ENCODE peak calls at places on chromosomes 11 and 22, in eight cellular contexts. I is HCT116, Y is GM23338, B is SK-N-SH, Q is HL-60, F is HepG2, C is K562, E is GM12878. K is an unnamed sample.

GRCh38 chr11:843086-843704 is 543 bp downstream of the TSPAN4 start:
- DNase-seq in Y (no peak), B (peak), C (no peak), F (no peak), I (no peak), Q (no peak), E (no peak), K (no peak)

GRCh38 chr11:7595016-7595869 is 78.1 kb downstream of the CYB5R2 start:
- DNase-seq in I (no peak), C (no peak), F (no peak), B (no peak), Q (no peak), E (no peak), Y (peak), K (no peak)

GRCh38 chr22:22076361-22076760 is 93.8 kb upstream of the TOP3B start:
- DNase-seq in B (peak), I (no peak), E (no peak), C (no peak), F (no peak), Q (no peak), Y (no peak), K (no peak)

GRCh38 chr11:73185680-73186293 is 32.3 kb upstream of the P2RY2 start:
- DNase-seq in I (no peak), B (no peak), C (no peak), Q (peak), Y (no peak), E (no peak), F (no peak), K (no peak)

GRCh38 chr22:48700566-48701295 is 1126.9 kb downstream of the BRD1 start:
- DNase-seq in I (no peak), F (peak), E (no peak), Q (no peak), B (no peak), C (no peak), Y (no peak), K (no peak)

GRCh38 chr11:60378359-60378758 is at the start of gene MS4A7:
- DNase-seq in E (peak), Q (peak), Y (no peak), F (no peak), B (no peak), I (no peak), C (no peak), K (no peak)

GRCh38 chr11:128667873-128668272 is 26.0 kb upstream of the FLI1 start:
- DNase-seq in Y (no peak), I (no peak), Q (no peak), B (no peak), C (no peak), F (no peak), E (no peak), K (no peak)

GRCh38 chr22:21032037-21032842 is at the start of gene SLC7A4:
- DNase-seq in E (no peak), F (no peak), C (no peak), I (no peak), B (peak), Y (peak), Q (no peak), K (no peak)

GRCh38 chr22:23263651-23264555 is 83.6 kb downstream of the BCR start:
- DNase-seq in E (no peak), Y (no peak), B (no peak), Q (peak), I (no peak), C (peak), F (no peak), K (no peak)

GRCh38 chr22:44664149-44664548 is 37.9 kb upstream of the PRR5 start:
- DNase-seq in B (peak), I (no peak), F (no peak), E (no peak), C (no peak), Y (no peak), Q (peak), K (no peak)

GRCh38 chr11:19919050-19919561 is 206.5 kb downstream of the NAV2 start:
- DNase-seq in Y (no peak), B (no peak), Q (no peak), F (no peak), I (no peak), E (no peak), C (no peak), K (peak)

GRCh38 chr11:75633409-75634011 is 35.3 kb downstream of the MAP6 start:
- DNase-seq in Q (no peak), E (no peak), Y (peak), C (no peak), I (no peak), F (no peak), B (no peak), K (no peak)

GRCh38 chr11:75632450-75632849 is 36.4 kb downstream of the MAP6 start:
- DNase-seq in F (no peak), I (no peak), C (no peak), Q (no peak), B (no peak), Y (no peak), E (no peak), K (no peak)

GRCh38 chr11:75632962-75633361 is 35.9 kb downstream of the MAP6 start:
- DNase-seq in E (no peak), Y (no peak), B (no peak), I (no peak), F (no peak), Q (no peak), C (no peak), K (no peak)

GRCh38 chr11:75637998-75638397 is 30.8 kb downstream of the MAP6 start:
- DNase-seq in B (no peak), C (no peak), E (no peak), F (no peak), Q (no peak), Y (no peak), I (no peak), K (no peak)

GRCh38 chr11:75635009-75635909 is 33.6 kb downstream of the MAP6 start:
- DNase-seq in Y (peak), Q (no peak), I (no peak), F (no peak), E (no peak), B (no peak), C (no peak), K (no peak)
- TF ChIP-seq REST in Y (no peak), Q (no peak), I (no peak), F (no peak), E (no peak), B (no peak), C (no peak), K (no peak)

GRCh38 chr11:10693509-10694071 is at the start of gene IRAG1:
- DNase-seq in I (no peak), Q (no peak), Y (peak), C (no peak), E (no peak), F (no peak), B (peak), K (no peak)
- TF ChIP-seq POLR2AphosphoS5 in I (no peak), Q (no peak), Y (no peak), C (no peak), E (no peak), F (no peak), B (no peak), K (no peak)

DNA sequence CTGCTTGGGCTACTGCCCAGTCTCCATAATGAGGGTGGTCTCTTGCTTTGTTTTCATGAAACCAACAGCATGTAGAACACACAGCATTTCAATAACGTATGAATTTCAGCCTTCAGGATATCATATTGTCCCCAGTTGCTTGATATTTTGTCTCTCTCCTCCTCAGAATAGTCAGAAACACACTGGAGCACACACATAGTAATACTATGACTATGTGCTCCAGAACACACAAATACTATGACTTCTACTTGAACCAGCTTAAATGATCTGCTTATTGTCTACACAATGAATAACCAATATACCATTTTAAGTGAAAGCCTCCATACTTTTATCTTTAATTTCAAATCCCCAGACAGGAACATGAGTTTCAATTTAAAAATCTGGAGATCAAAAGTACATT is 284.9 kb downstream of the TTC28 start:
- DNase-seq in F (no peak), B (no peak), I (no peak), Q (no peak), C (no peak), Y (no peak), E (no peak), K (no peak)
- H3K27ac ChIP-seq in F (no peak), B (no peak), I (no peak), Q (no peak), C (no peak), Y (no peak), E (no peak), K (no peak)

GRCh38 chr11:134157451-134157850 is 66.3 kb downstream of the NCAPD3 start:
- DNase-seq in C (no peak), Y (no peak), I (no peak), B (no peak), F (no peak), E (no peak), Q (no peak), K (no peak)
- TF ChIP-seq REST in C (no peak), Y (no peak), I (no peak), B (no peak), F (no peak), E (no peak), Q (no peak), K (no peak)

GRCh38 chr11:124801636-124802312 is 1.6 kb upstream of the MSANTD2 start:
- DNase-seq in I (no peak), B (no peak), F (no peak), E (no peak), C (no peak), Y (no peak), Q (no peak), K (no peak)

GRCh38 chr11:124801014-124801413 is 808 bp upstream of the MSANTD2 start:
- DNase-seq in E (no peak), B (peak), I (no peak), C (no peak), F (no peak), Y (no peak), Q (no peak), K (no peak)

GRCh38 chr11:124800226-124800929 is at the start of gene MSANTD2:
- DNase-seq in B (peak), C (peak), Y (peak), I (peak), F (peak), E (no peak), Q (peak), K (peak)

GRCh38 chr11:124798991-124799383 is 1.2 kb downstream of the MSANTD2 start:
- DNase-seq in C (no peak), Y (peak), Q (no peak), E (no peak), I (no peak), B (peak), F (no peak), K (no peak)

DNA sequence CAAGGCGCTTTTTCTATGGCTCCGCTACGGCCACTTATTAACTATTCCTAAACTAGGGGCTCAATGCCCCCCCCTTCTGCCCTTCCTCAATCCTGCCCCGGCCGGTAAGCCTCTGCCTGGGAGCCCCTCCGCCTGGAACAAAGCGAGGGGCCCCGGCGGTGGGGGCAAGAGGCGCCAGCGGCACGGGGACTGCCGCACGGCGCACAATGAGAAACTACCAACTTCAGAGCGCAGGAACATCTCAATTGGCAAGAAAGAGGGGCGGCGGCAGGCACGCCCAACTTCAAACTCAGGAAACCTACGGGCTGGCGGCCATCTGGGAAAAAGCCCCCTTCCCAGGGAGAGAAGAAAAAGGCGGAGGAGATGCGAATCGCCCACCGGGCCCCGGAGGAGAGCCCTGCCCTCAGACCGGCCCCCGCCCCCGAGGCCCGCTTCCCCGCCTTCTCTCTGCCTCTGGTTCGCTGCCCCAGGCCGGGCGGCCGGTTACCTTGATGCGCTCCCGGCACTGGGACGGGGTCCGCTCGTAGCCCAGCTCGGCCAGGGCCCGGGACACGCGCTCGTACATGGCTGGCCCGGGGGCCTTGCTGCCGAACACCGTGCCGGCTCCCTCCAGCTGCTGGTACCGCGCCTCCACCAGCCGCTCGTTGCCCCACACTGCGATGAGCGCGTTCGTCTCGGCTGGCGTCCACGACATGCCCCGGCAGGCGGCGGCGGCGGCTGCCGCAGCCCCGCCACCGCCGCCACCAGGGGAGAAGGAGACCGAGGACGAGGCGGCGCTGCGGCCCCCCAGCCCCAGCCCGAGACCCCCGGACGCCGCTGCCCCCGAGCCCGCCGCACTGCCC is 601 bp downstream of the MSANTD2 start:
- DNase-seq in E (no peak), C (peak), Y (peak), F (no peak), I (no peak), Q (peak), B (peak), K (no peak)
- TF ChIP-seq POLR2AphosphoS5 in E (no peak), C (no peak), Y (no peak), F (no peak), I (no peak), Q (no peak), B (no peak), K (no peak)

GRCh38 chr11:103888541-103888951 is 147.9 kb upstream of the DDI1 start:
- DNase-seq in Q (no peak), Y (no peak), E (no peak), B (no peak), F (no peak), C (no peak), I (no peak), K (no peak)
- H3K27ac ChIP-seq in Q (no peak), Y (no peak), E (no peak), B (no peak), F (no peak), C (no peak), I (no peak), K (no peak)

GRCh38 chr11:44327730-44328691 is 18.1 kb upstream of the ALX4 start:
- DNase-seq in C (no peak), Q (no peak), F (no peak), I (no peak), E (no peak), B (no peak), Y (no peak), K (no peak)
- TF ChIP-seq REST in C (no peak), Q (no peak), F (no peak), I (no peak), E (no peak), B (no peak), Y (no peak), K (no peak)

GRCh38 chr22:38201718-38202436 is at the start of gene MAFF:
- DNase-seq in B (peak), C (peak), F (peak), E (peak), Q (peak), Y (peak), I (peak), K (no peak)
- TF ChIP-seq POLR2AphosphoS5 in B (peak), C (peak), F (peak), E (no peak), Q (no peak), Y (peak), I (peak), K (no peak)

GRCh38 chr22:37561209-37562048 is 1.1 kb downstream of the CDC42EP1 start:
- DNase-seq in E (no peak), Q (peak), B (peak), I (peak), F (peak), C (peak), Y (peak), K (no peak)
- H3K27ac ChIP-seq in E (no peak), Q (no peak), B (peak), I (peak), F (peak), C (peak), Y (no peak), K (peak)

GRCh38 chr22:32781695-32782094 is 19.8 kb upstream of the TIMP3 start:
- DNase-seq in Y (no peak), Q (no peak), E (no peak), F (no peak), C (no peak), B (no peak), I (no peak), K (no peak)
- TF ChIP-seq REST in Y (no peak), Q (no peak), E (no peak), F (no peak), C (no peak), B (no peak), I (no peak), K (no peak)